ENCODE peak calls at places on chromosomes 13 and 19, in eight cellular contexts. H is H1, S is stomach, G is tibial nerve, L is GM12878, P is ovary, W is SK-N-SH, U is A549. O is an unnamed sample. For H3K4me1, the result is how much of the 10 kb centered on the place peaks cover.

GRCh38 chr13:98454389-98454881 is 122.5 kb downstream of the STK24 start:
- DNase-seq in W (no peak), S (no peak), L (no peak), H (no peak), G (no peak), U (peak), P (no peak), O (no peak)

GRCh38 chr13:72692884-72693514 is 34.4 kb downstream of the MZT1 start:
- DNase-seq in P (no peak), G (no peak), U (no peak), L (no peak), H (no peak), W (no peak), S (no peak), O (no peak)

GRCh38 chr19:44303976-44304568 is 753 bp downstream of the ZNF235 start:
- DNase-seq in H (no peak), U (peak), S (no peak), L (no peak), W (peak), P (peak), G (no peak), O (no peak)

GRCh38 chr13:41751277-41751676 is 209.6 kb downstream of the VWA8 start:
- DNase-seq in L (no peak), P (peak), W (no peak), G (no peak), H (no peak), S (no peak), U (no peak), O (no peak)

GRCh38 chr13:67438465-67438864 is 208.3 kb upstream of the PCDH9 start:
- DNase-seq in S (no peak), U (peak), P (no peak), G (no peak), H (no peak), L (no peak), W (peak), O (no peak)

GRCh38 chr13:66546534-66547379 is 683.4 kb downstream of the PCDH9 start:
- DNase-seq in L (no peak), P (no peak), U (no peak), S (no peak), W (no peak), G (no peak), H (no peak), O (no peak)

GRCh38 chr13:110280231-110280813 is 26.6 kb downstream of the COL4A1 start:
- DNase-seq in L (no peak), P (no peak), H (no peak), W (no peak), U (no peak), G (no peak), S (no peak), O (no peak)

GRCh38 chr19:49638360-49638759 is 1.6 kb downstream of the RRAS start:
- DNase-seq in U (peak), G (no peak), L (no peak), S (no peak), W (no peak), H (no peak), P (no peak), O (no peak)

GRCh38 chr13:41916173-41916954 is 44.5 kb downstream of the VWA8 start:
- DNase-seq in W (no peak), S (no peak), P (no peak), L (peak), G (no peak), U (no peak), H (no peak), O (no peak)

GRCh38 chr13:78881054-78881453 is 222.1 kb upstream of the OBI1 start:
- DNase-seq in G (no peak), L (no peak), H (no peak), U (no peak), W (peak), S (no peak), P (no peak), O (no peak)

GRCh38 chr19:1882089-1882785 is 3.1 kb downstream of the ABHD17A start:
- DNase-seq in S (no peak), P (no peak), L (no peak), U (no peak), H (no peak), G (no peak), W (no peak), O (no peak)

GRCh38 chr13:84706004-84706710 is 823.9 kb upstream of the SLITRK1 start:
- DNase-seq in U (no peak), H (no peak), L (no peak), S (no peak), P (no peak), G (no peak), W (peak), O (no peak)

GRCh38 chr13:45928843-45929242 is 77.3 kb upstream of the SIAH3 start:
- DNase-seq in U (no peak), P (no peak), S (no peak), L (no peak), G (no peak), W (no peak), H (no peak), O (no peak)

GRCh38 chr19:42555317-42555716 is 27.0 kb upstream of the CEACAM1 start:
- DNase-seq in P (no peak), W (no peak), S (no peak), H (no peak), U (no peak), G (no peak), L (no peak), O (no peak)

GRCh38 chr13:50991624-50992610 is 82.3 kb downstream of the RNASEH2B start:
- DNase-seq in U (no peak), G (no peak), P (no peak), H (no peak), S (no peak), W (no peak), L (peak), O (no peak)

GRCh38 chr19:9309974-9310446 is 372 bp upstream of the ZNF699 start:
- DNase-seq in U (peak), L (no peak), G (peak), H (peak), S (peak), W (peak), P (peak), O (peak)

GRCh38 chr19:56253737-56254136 is 18.8 kb upstream of the EDDM13 start:
- DNase-seq in G (no peak), W (peak), S (no peak), P (no peak), U (peak), H (no peak), L (no peak), O (no peak)

GRCh38 chr13:107518780-107519179 is 696.6 kb downstream of the LIG4 start:
- DNase-seq in U (no peak), W (no peak), H (no peak), S (no peak), L (no peak), P (no peak), G (no peak), O (no peak)

GRCh38 chr19:14432817-14433453 is at the start of gene PKN1:
- DNase-seq in L (no peak), P (peak), W (peak), U (peak), G (no peak), S (peak), H (no peak), O (no peak)

GRCh38 chr13:99178636-99179035 is 22.0 kb upstream of the UBAC2 start:
- DNase-seq in U (no peak), L (no peak), S (no peak), H (no peak), G (no peak), W (no peak), P (no peak), O (no peak)

GRCh38 chr13:49791214-49791752 is 1.2 kb downstream of the KPNA3 start:
- DNase-seq in G (no peak), P (no peak), U (peak), L (peak), H (no peak), W (peak), S (no peak), O (no peak)

GRCh38 chr13:98439896-98440295 is 137.0 kb downstream of the STK24 start:
- DNase-seq in H (no peak), G (no peak), U (no peak), P (no peak), L (no peak), W (no peak), S (no peak), O (peak)

DNA sequence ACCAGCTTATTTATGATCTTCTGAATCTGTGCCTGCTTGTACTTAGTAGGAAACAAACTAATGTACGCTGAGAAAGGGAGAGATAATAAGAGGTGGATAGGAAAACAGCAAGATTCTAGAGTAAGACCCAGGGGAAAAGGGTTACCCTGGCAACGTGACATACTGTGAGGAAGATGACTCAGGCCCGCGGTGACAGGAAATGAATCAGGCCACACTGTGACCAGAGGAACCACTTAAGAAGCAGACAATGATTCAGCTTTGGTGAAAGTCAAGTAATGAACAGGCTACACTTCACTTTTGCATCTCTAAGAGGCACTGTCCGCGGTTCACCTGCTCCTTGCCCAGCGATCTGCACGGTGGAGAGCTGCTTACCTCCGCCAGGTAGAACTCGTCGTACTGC is 158.2 kb downstream of the NALCN start:
- DNase-seq in S (no peak), H (no peak), G (no peak), L (peak), W (no peak), U (peak), P (no peak), O (no peak)
- TF ChIP-seq EP300 in S (no peak), H (no peak), G (no peak), L (peak), W (no peak), U (no peak), P (no peak), O (no peak)

GRCh38 chr19:47097396-47098217 is 16.0 kb downstream of the ZC3H4 start:
- DNase-seq in H (no peak), G (no peak), U (no peak), S (peak), L (no peak), P (no peak), W (no peak), O (peak)

GRCh38 chr19:47094557-47095517 is 18.7 kb downstream of the ZC3H4 start:
- DNase-seq in S (peak), U (no peak), W (no peak), P (no peak), G (no peak), H (no peak), L (no peak), O (no peak)

GRCh38 chr19:47093841-47094240 is 19.7 kb downstream of the ZC3H4 start:
- DNase-seq in H (no peak), S (no peak), U (no peak), L (no peak), G (no peak), P (no peak), W (no peak), O (no peak)

GRCh38 chr19:47096721-47097120 is 16.9 kb downstream of the ZC3H4 start:
- DNase-seq in S (peak), G (no peak), P (no peak), W (no peak), L (no peak), H (no peak), U (no peak), O (no peak)

DNA sequence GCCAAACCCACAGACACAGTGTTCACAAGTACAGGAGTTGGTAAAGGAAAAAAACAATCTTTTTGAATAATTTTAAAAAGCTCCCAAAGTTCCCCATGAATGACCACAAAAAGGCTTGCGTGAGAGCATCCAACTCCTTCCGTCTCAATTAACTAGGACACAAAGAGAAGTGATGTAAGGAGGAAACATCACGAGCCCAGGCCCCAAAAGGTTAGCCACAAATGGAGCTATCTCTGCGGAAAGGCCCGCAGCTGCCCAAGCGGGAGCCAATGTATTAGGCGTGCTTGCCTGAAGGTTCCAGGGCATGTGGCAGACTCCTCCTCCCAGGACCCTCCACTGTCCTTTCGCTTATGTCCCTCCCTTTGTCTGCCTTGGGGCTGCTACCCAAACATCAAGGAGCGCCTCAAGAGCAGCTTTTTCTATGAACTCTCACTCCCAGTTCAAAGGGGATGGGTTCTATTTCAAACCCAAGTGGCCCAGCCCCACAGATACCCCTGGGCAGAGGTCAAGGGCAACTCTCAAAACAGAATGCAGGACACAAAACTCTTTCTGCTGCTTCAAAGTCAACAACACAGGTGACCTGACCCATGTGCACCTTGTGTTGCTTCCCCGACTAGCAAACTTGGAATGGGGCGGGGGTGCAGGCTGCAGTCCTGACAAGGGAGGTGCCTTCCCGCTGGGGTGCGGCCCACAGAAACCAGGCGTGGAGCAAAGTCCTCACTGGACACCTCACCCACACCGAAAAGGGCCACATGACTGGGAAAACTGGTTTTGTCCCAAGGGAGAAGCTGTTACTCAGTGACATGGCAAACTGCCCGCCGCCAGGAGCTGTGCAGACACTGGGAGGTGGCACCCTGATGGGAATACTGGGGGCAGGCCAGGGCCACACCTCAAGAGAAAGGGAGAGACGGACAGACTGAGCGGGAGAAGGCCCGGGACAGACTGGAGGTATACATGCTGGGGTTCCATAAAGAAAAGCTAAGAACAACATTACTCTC is 17.6 kb downstream of the ZC3H4 start:
- DNase-seq in P (no peak), W (no peak), S (peak), G (no peak), L (no peak), U (peak), H (no peak), O (peak)
- H3K4me1 ChIP-seq in P (under half), W (under half), S (half or more), G (half or more), L (under half), U (under half), H (under half), O (half or more)

DNA sequence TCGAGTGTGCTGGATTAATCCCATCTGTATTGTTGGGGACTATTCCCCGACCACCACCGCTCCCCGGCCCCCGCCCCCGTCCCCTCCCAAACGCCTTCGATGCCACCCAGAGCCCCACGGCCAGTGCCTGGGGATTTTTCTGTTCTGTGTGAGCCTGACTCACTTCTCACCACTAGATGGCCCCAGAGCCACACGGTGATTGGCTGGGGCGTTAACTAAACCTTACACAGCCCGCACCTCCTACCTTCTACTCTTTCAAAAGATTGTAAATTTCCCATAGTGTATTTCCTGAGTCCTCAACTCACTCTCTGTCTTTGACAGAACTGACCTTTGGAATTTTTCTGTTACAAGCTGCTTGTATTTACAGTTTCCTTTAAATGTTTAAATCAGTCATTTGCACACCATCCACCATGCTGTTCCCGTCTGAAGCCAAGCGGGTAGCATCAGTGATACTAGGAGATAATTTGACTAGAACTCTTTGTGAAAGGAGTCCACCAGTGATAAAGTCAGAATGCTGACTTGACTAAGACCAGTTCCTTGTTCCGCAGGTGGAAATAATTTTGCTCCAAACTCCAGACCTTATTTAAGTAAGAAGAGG is 61.4 kb downstream of the RFX2 start:
- DNase-seq in P (peak), S (peak), U (peak), L (peak), G (peak), H (no peak), W (peak), O (no peak)
- H3K27ac ChIP-seq in P (no peak), S (no peak), U (no peak), L (no peak), G (no peak), H (no peak), W (peak), O (no peak)

GRCh38 chr13:29582171-29582570 is 13.3 kb downstream of the SLC7A1 start:
- DNase-seq in P (no peak), L (no peak), H (no peak), G (no peak), U (no peak), W (no peak), S (no peak), O (no peak)

GRCh38 chr13:29581666-29582065 is 13.8 kb downstream of the SLC7A1 start:
- DNase-seq in S (no peak), U (no peak), L (no peak), H (no peak), P (no peak), W (no peak), G (no peak), O (no peak)

GRCh38 chr13:29587645-29588044 is 7.8 kb downstream of the SLC7A1 start:
- DNase-seq in P (no peak), W (no peak), G (no peak), S (no peak), U (no peak), H (no peak), L (no peak), O (no peak)

GRCh38 chr13:29579094-29579493 is 16.4 kb downstream of the SLC7A1 start:
- DNase-seq in H (no peak), G (no peak), P (no peak), L (no peak), S (no peak), U (no peak), W (no peak), O (no peak)

GRCh38 chr13:29583073-29583785 is 12.3 kb downstream of the SLC7A1 start:
- DNase-seq in H (no peak), S (no peak), W (no peak), U (peak), G (no peak), L (no peak), P (no peak), O (no peak)
- TF ChIP-seq EP300 in H (no peak), S (no peak), W (no peak), U (no peak), G (no peak), L (no peak), P (no peak), O (no peak)

GRCh38 chr19:58557253-58558065 is 952 bp downstream of the UBE2M start:
- DNase-seq in H (no peak), S (no peak), U (no peak), W (no peak), G (no peak), P (peak), L (no peak), O (peak)
- H3K4me1 ChIP-seq in H (under half), S (half or more), U (under half), W (half or more), G (half or more), P (under half), L (under half), O (half or more)

O was measured in suprapubic skin.